ENCODE peak calls at places on chromosomes 13 and 19, in four cellular contexts. Q is uterus, S is adrenal gland, Z is transverse colon. T is an unnamed sample.
A peak's percentile ranks its signal among the peaks of the same experiment; 100 is the strongest.

GRCh38 chr13:42275098-42275471 is 3.1 kb downstream of the AKAP11 start:
- DNase-seq in S (no peak), Q (no peak), Z (no peak), T (no peak)

GRCh38 chr19:10450191-10450852 is 30.0 kb downstream of the PDE4A start:
- DNase-seq in Q (no peak), S (no peak), Z (no peak), T (no peak)

GRCh38 chr13:99486996-99487395 is 14.3 kb upstream of the TM9SF2 start:
- DNase-seq in Q (no peak), Z (no peak), S (no peak), T (no peak)

GRCh38 chr19:47389150-47389556 is 30.2 kb downstream of the MEIS3 start:
- DNase-seq in S (no peak), Q (no peak), Z (peak; percentile 14), T (no peak)

GRCh38 chr13:29411493-29411892 is 184.0 kb downstream of the SLC7A1 start:
- DNase-seq in Z (no peak), Q (no peak), S (no peak), T (no peak)

GRCh38 chr19:38839816-38840582 is 8.4 kb upstream of the ECH1 start:
- DNase-seq in Q (no peak), Z (no peak), S (peak; percentile 60), T (no peak)

GRCh38 chr19:1822210-1822609 is 10.1 kb upstream of the ATP8B3 start:
- DNase-seq in Z (no peak), S (no peak), Q (no peak), T (no peak)

GRCh38 chr13:51478418-51479198 is 25.8 kb upstream of the INTS6 start:
- DNase-seq in Z (no peak), Q (no peak), S (peak; percentile 29), T (no peak)

GRCh38 chr13:112556600-112556999 is 31.4 kb downstream of the TUBGCP3 start:
- DNase-seq in S (no peak), Z (no peak), Q (no peak), T (no peak)

GRCh38 chr13:37026778-37027177 is 26.2 kb downstream of the EXOSC8 start:
- DNase-seq in S (no peak), Q (no peak), Z (no peak), T (no peak)

GRCh38 chr19:2475018-2475701 is 767 bp upstream of the GADD45B start:
- DNase-seq in Z (peak; percentile 65), Q (peak; percentile 63), S (peak; percentile 65), T (peak; percentile 75)

GRCh38 chr19:10653732-10654609 is at the start of gene ILF3:
- DNase-seq in Q (peak; percentile 100), Z (peak; percentile 100), S (peak; percentile 100), T (peak; percentile 99)

GRCh38 chr19:49653466-49653806 is 11.4 kb downstream of the SCAF1 start:
- DNase-seq in Z (no peak), Q (no peak), S (no peak), T (no peak)

GRCh38 chr13:28316129-28316528 is 177.8 kb downstream of the PAN3 start:
- DNase-seq in Z (no peak), S (no peak), Q (no peak), T (no peak)

GRCh38 chr13:48018637-48019036 is 17.6 kb upstream of the SUCLA2 start:
- DNase-seq in Z (no peak), S (no peak), Q (no peak), T (no peak)

GRCh38 chr19:18931316-18932162 is 9.5 kb downstream of the HOMER3 start:
- DNase-seq in S (no peak), Z (no peak), Q (no peak), T (no peak)

GRCh38 chr19:18932216-18932841 is 8.7 kb downstream of the HOMER3 start:
- DNase-seq in S (peak; percentile 88), Z (peak; percentile 90), Q (peak; percentile 75), T (peak; percentile 78)

GRCh38 chr19:18933297-18933696 is 7.7 kb downstream of the HOMER3 start:
- DNase-seq in Q (no peak), S (no peak), Z (no peak), T (no peak)

GRCh38 chr19:18928018-18928805 is 8.7 kb downstream of the DDX49 start:
- DNase-seq in Q (no peak), S (no peak), Z (no peak), T (no peak)

GRCh38 chr19:18929311-18929710 is 9.8 kb downstream of the DDX49 start:
- DNase-seq in S (no peak), Z (no peak), Q (no peak), T (no peak)
- H3K27ac ChIP-seq in S (no peak overlapping the region), Z (no peak overlapping the region), Q (no peak overlapping the region), T (no peak overlapping the region)

DNA sequence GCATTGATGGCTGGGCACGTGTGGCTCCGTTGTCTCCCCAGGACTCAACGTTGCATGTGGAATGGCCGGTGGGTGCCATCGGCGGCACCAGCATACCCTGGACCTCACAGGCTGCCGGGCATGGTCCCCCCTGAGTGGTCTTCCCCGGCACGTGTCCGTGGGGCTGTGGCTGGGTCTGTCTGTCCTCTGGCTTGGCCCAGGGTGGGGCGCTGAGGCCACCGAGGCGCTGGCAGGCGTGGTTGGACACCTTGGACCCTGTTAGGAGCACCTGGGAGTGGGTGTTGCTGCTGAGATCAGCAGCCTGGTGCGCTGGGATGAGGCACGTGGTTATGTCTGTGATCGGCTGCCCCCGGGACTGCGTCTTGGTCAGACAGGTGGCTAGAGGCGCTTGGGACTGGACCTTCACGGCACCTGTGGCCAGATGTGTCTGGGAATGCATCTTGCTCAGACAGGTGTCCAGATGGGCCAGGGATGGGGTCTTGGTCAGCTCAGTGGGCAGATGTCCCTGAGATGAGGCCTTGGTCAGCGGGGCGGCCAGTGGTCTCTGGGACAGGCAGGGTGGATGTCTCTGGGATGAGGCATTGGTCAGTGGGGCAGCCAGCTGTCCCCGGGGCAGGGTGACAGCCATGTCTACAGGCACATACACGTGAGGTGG is 9.2 kb downstream of the IQCN start:
- DNase-seq in Q (peak; percentile 17), S (no peak), Z (no peak), T (no peak)
- H3K4me3 ChIP-seq in Q (no peak overlapping the region), S (no peak overlapping the region), Z (no peak overlapping the region), T (no peak overlapping the region)

DNA sequence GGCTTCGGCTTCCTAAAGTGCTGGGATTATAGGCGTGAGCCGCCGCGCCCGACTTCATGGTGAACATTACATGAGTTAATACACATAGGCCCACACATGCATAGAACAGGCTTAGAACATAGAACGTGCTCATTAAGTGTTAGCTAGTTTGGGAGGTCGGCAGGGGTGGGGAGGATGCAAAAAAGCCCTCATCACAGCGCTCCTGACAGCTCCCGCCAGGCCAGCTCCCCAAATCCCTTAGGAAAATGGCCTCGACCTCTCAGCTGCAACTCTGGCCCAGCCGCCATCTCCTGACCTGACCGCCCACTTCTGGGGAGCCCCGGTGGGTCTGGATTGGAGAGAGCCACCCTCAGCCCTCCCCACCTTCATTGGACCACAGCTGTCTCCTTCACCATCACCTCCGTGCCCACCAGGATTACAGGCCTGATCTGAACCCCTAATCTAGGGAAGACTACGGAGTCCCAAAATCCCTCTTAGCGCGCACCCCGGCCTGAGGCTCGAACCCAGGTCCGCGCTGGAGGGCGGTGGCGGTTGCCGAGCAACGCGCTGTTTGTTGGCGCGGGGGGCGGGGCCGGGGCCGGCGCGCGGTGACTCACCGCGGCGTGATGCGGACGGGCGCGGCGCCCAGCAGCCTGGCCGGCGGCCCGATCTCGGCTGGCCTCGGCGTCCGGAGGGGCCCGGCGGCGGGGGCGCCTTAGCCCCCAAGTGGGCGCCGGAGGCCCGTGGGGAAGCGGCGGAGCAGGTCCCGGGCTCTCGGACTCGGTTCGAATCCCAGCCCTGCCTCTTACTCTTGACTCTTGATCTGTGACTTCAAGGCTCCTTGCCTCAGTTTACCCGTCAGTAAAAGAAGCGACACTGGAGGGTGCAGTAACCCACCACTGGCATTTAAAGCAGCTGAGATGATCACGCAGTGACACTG is 26.7 kb upstream of the NANOS3 start:
- DNase-seq in Z (peak; percentile 86), Q (peak; percentile 79), S (peak; percentile 89), T (peak; percentile 88)
- TF ChIP-seq POLR2A in Z (peak; percentile 64), Q (peak; percentile 67), S (peak; percentile 24), T (no peak)

DNA sequence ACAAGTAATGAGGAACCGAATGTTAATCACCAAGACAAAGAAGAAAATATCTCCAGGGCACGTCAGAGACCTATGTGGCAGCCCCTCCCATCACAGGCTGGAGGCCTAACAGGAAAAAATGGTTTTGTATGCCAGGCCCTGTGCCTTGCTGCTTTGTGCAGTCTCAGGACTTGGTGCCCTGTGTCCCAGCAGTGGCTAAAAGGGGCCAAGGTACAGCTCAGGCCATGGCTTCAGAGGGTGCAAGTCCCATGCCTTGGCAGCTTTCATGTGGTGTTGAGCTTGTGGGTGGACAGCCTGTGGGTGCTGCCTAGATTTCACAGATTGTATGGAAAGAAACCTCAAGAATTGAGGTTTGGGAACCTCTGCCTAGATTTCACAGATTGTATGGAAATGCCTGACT is 767.2 kb upstream of the SLC10A2 start:
- DNase-seq in Z (no peak), Q (no peak), S (no peak), T (no peak)
- H3K27ac ChIP-seq in Z (no peak overlapping the region), Q (no peak overlapping the region), S (no peak overlapping the region), T (no peak overlapping the region)

DNA sequence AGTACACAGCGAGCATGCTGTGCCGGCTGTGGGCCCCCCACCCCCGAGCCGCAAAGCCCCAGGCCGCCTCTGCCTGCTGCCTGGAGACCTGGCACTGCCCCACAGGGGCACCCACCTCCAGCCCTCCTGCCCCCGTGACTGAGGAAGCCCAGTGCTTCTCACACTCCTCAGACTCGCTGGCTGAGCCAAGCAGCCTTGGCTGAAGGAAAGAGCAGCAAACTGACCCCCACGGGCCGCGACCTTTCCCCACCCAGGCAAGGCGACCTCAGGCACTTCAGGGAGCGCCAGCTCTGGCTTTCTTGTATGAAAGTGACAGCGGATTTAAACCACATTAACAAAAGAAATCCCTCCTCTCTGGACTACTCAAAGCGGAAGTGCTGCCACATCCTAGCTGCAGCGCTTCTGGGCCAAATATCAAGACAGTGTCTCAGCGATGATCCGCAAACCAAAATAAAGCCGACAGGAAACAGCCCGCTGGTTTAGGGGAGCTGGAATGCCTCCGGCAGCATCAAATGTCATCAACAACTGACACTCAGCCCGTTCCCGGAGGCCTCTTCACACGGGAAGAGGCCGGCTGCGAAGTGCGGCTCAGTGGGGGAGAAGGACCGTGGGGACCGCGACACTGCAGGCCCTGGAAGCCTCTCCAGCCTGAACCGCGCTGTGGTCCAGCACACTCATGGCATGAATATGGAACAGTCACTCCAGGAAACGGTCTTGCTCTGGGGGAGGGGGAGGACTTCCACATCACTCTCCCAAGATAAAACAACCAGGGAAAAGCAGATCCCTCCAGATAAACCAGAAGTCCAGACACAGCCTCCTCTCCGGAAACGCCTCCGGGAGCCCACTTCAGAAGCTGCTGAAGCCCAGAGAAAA is 1.5 kb downstream of the RASA3 start:
- DNase-seq in Q (peak; percentile 51), S (no peak), Z (peak; percentile 53), T (no peak)
- H3K4me3 ChIP-seq in Q (peak overlapping the region; percentile 60), S (no peak overlapping the region), Z (peak overlapping the region; percentile 83), T (peak overlapping the region; percentile 90)

GRCh38 chr19:29735821-29736220 is 20.8 kb upstream of the C19orf12 start:
- DNase-seq in S (no peak), Q (no peak), Z (no peak), T (no peak)
- TF ChIP-seq POLR2A in S (no peak), Q (no peak), Z (no peak), T (no peak)

GRCh38 chr19:377801-378581 is 31.0 kb downstream of the C2CD4C start:
- DNase-seq in S (no peak), Z (no peak), Q (no peak), T (peak; percentile 6)

GRCh38 chr19:375395-376110 is 31.0 kb upstream of the MIER2 start:
- DNase-seq in Q (no peak), Z (no peak), S (peak; percentile 12), T (no peak)

GRCh38 chr19:376111-376470 is 31.5 kb upstream of the MIER2 start:
- DNase-seq in S (no peak), Z (no peak), Q (no peak), T (no peak)

GRCh38 chr19:379796-380195 is 29.2 kb downstream of the C2CD4C start:
- DNase-seq in S (no peak), Z (no peak), Q (no peak), T (peak; percentile 8)

GRCh38 chr19:378706-379105 is 30.2 kb downstream of the C2CD4C start:
- DNase-seq in Z (no peak), Q (no peak), S (no peak), T (no peak)
- H3K27ac ChIP-seq in Z (no peak overlapping the region), Q (no peak overlapping the region), S (no peak overlapping the region), T (no peak overlapping the region)

GRCh38 chr19:45779231-45780145 is 2.8 kb downstream of the DMPK start:
- DNase-seq in Z (peak; percentile 97), Q (peak; percentile 96), S (peak; percentile 92), T (peak; percentile 84)
- H3K4me3 ChIP-seq in Z (peak overlapping the region; percentile 38), Q (peak overlapping the region; percentile 48), S (no peak overlapping the region), T (peak overlapping the region; percentile 1)

T was measured in Peyer's patch.